ENCODE peak calls at places on chromosomes 13 and 19, in five cellular contexts. H, Q, C, N and O are unnamed samples.
A peak's percentile ranks its signal among the peaks of the same experiment; 100 is the strongest.

GRCh38 chr13:45385320-45385719 is 32.9 kb downstream of the SLC25A30 start:
- DNase-seq in H (no peak), Q (no peak), C (no peak), N (no peak), O (no peak)

GRCh38 chr13:107367258-107367657 is 799.3 kb upstream of the ARGLU1 start:
- DNase-seq in H (no peak), Q (no peak), C (no peak), N (no peak), O (no peak)

GRCh38 chr13:74573654-74574053 is 439.4 kb upstream of the KLF12 start:
- DNase-seq in H (no peak), Q (no peak), C (no peak), N (no peak), O (no peak)

GRCh38 chr13:111790621-111791020 is 276.3 kb upstream of the SOX1 start:
- DNase-seq in H (no peak), Q (no peak), C (no peak), N (no peak), O (no peak)

GRCh38 chr19:39778763-39779162 is at the start of gene LEUTX:
- DNase-seq in H (no peak), Q (no peak), C (no peak), N (no peak), O (peak; percentile 13)

GRCh38 chr19:32405431-32406160 is at the start of gene DPY19L3:
- DNase-seq in H (peak; percentile 92), Q (peak; percentile 95), C (peak; percentile 85), N (peak; percentile 94), O (peak; percentile 92)

GRCh38 chr19:50187937-50188336 is 15.5 kb upstream of the MYH14 start:
- DNase-seq in H (no peak), Q (no peak), C (no peak), N (no peak), O (no peak)

GRCh38 chr19:42140125-42140754 is 8.0 kb upstream of the POU2F2 start:
- DNase-seq in H (no peak), Q (peak; percentile 79), C (peak; percentile 39), N (peak; percentile 43), O (no peak)

GRCh38 chr19:45251452-45252354 is 632 bp downstream of the MARK4 start:
- DNase-seq in H (peak; percentile 60), Q (peak; percentile 24), C (no peak), N (no peak), O (peak; percentile 66)

GRCh38 chr19:45402469-45403070 is 2.3 kb downstream of the PPP1R13L start:
- DNase-seq in H (no peak), Q (peak; percentile 59), C (peak; percentile 78), N (no peak), O (no peak)

GRCh38 chr13:30681489-30682242 is 53.7 kb upstream of the ALOX5AP start:
- DNase-seq in H (no peak), Q (no peak), C (no peak), N (no peak), O (no peak)

GRCh38 chr19:17289489-17289888 is 7.8 kb downstream of the ANKLE1 start:
- DNase-seq in H (no peak), Q (peak; percentile 78), C (no peak), N (no peak), O (peak; percentile 77)

GRCh38 chr13:72726721-72727416 is 560 bp downstream of the MZT1 start:
- DNase-seq in H (no peak), Q (no peak), C (peak; percentile 4), N (no peak), O (peak; percentile 7)

GRCh38 chr19:54137913-54138776 is 583 bp downstream of the CNOT3 start:
- DNase-seq in H (no peak), Q (no peak), C (no peak), N (no peak), O (peak; percentile 59)

GRCh38 chr19:51098366-51099069 is 9.7 kb downstream of the CTU1 start:
- DNase-seq in H (no peak), Q (no peak), C (no peak), N (no peak), O (no peak)

GRCh38 chr13:47897411-47898050 is 103.5 kb downstream of the SUCLA2 start:
- DNase-seq in H (no peak), Q (no peak), C (peak; percentile 71), N (no peak), O (no peak)

GRCh38 chr13:111005808-111006494 is 91.1 kb upstream of the ANKRD10 start:
- DNase-seq in H (no peak), Q (no peak), C (no peak), N (peak; percentile 31), O (no peak)

GRCh38 chr13:59588717-59589067 is 575.0 kb downstream of the DIAPH3 start:
- DNase-seq in H (no peak), Q (no peak), C (no peak), N (no peak), O (no peak)